ENCODE peak calls at places on chromosomes 16 and 17, in seven cellular contexts. One of them, this sample, is unnamed.
A peak's percentile ranks its signal among the peaks of the same experiment; 100 is the strongest.

GRCh38 chr17:76884995-76885896 is 17.0 kb downstream of the MGAT5B start:
- DNase-seq in thoracic aorta: no peak
- DNase-seq in body of pancreas: no peak
- DNase-seq in cardiac muscle cell: no peak
- DNase-seq in HCT116: no peak
- DNase-seq in tibial artery: no peak
- DNase-seq in Caco-2: no peak
- DNase-seq in this sample: no peak

GRCh38 chr16:57544129-57544653 is 1.7 kb downstream of the ADGRG5 start:
- DNase-seq in thoracic aorta: no peak
- DNase-seq in body of pancreas: no peak
- DNase-seq in cardiac muscle cell: no peak
- DNase-seq in HCT116: no peak
- DNase-seq in tibial artery: no peak
- DNase-seq in Caco-2: no peak
- DNase-seq in this sample: no peak

GRCh38 chr17:50258647-50259483 is 15.4 kb upstream of the TMEM92 start:
- DNase-seq in thoracic aorta: no peak
- DNase-seq in body of pancreas: no peak
- DNase-seq in cardiac muscle cell: no peak
- DNase-seq in HCT116: no peak
- DNase-seq in tibial artery: peak; percentile 36
- DNase-seq in Caco-2: no peak
- DNase-seq in this sample: no peak

GRCh38 chr16:58442547-58442946 is 50.3 kb downstream of the GINS3 start:
- DNase-seq in thoracic aorta: no peak
- DNase-seq in body of pancreas: no peak
- DNase-seq in cardiac muscle cell: no peak
- DNase-seq in HCT116: no peak
- DNase-seq in tibial artery: no peak
- DNase-seq in Caco-2: no peak
- DNase-seq in this sample: no peak

GRCh38 chr17:48599373-48599772 is 5.4 kb downstream of the HOXB6 start:
- DNase-seq in thoracic aorta: no peak
- DNase-seq in body of pancreas: no peak
- DNase-seq in cardiac muscle cell: no peak
- DNase-seq in HCT116: no peak
- DNase-seq in tibial artery: no peak
- DNase-seq in Caco-2: no peak
- DNase-seq in this sample: no peak

GRCh38 chr17:7586673-7587419 is 3.0 kb downstream of the SOX15 start:
- DNase-seq in thoracic aorta: no peak
- DNase-seq in body of pancreas: no peak
- DNase-seq in cardiac muscle cell: peak; percentile 40
- DNase-seq in HCT116: peak; percentile 58
- DNase-seq in tibial artery: no peak
- DNase-seq in Caco-2: peak; percentile 42
- DNase-seq in this sample: no peak

GRCh38 chr16:2518823-2519710 is 1.1 kb upstream of the AMDHD2 start:
- DNase-seq in thoracic aorta: no peak
- DNase-seq in body of pancreas: peak; percentile 42
- DNase-seq in cardiac muscle cell: no peak
- DNase-seq in HCT116: no peak
- DNase-seq in tibial artery: peak; percentile 27
- DNase-seq in Caco-2: no peak
- DNase-seq in this sample: no peak

GRCh38 chr17:62925267-62925836 is 40.7 kb upstream of the TANC2 start:
- DNase-seq in thoracic aorta: no peak
- DNase-seq in body of pancreas: no peak
- DNase-seq in cardiac muscle cell: no peak
- DNase-seq in HCT116: no peak
- DNase-seq in tibial artery: no peak
- DNase-seq in Caco-2: no peak
- DNase-seq in this sample: no peak

GRCh38 chr16:15404792-15405191 is 9.2 kb downstream of the MPV17L start:
- DNase-seq in thoracic aorta: no peak
- DNase-seq in body of pancreas: no peak
- DNase-seq in cardiac muscle cell: no peak
- DNase-seq in HCT116: no peak
- DNase-seq in tibial artery: peak; percentile 65
- DNase-seq in Caco-2: no peak
- DNase-seq in this sample: no peak

GRCh38 chr16:66741131-66741900 is 10.1 kb downstream of the DYNC1LI2 start:
- DNase-seq in thoracic aorta: peak; percentile 83
- DNase-seq in body of pancreas: peak; percentile 95
- DNase-seq in cardiac muscle cell: no peak
- DNase-seq in HCT116: peak; percentile 48
- DNase-seq in tibial artery: peak; percentile 95
- DNase-seq in Caco-2: no peak
- DNase-seq in this sample: peak; percentile 83

GRCh38 chr17:79054200-79054599 is 20.4 kb upstream of the ENGASE start:
- DNase-seq in thoracic aorta: no peak
- DNase-seq in body of pancreas: no peak
- DNase-seq in cardiac muscle cell: no peak
- DNase-seq in HCT116: peak; percentile 32
- DNase-seq in tibial artery: no peak
- DNase-seq in Caco-2: no peak
- DNase-seq in this sample: no peak

GRCh38 chr16:2964416-2965223 is 545 bp downstream of the KREMEN2 start:
- DNase-seq in thoracic aorta: no peak
- DNase-seq in body of pancreas: no peak
- DNase-seq in cardiac muscle cell: peak; percentile 86
- DNase-seq in HCT116: peak; percentile 76
- DNase-seq in tibial artery: no peak
- DNase-seq in Caco-2: peak; percentile 91
- DNase-seq in this sample: no peak

GRCh38 chr17:10888858-10889257 is 51.0 kb upstream of the PIRT start:
- DNase-seq in thoracic aorta: no peak
- DNase-seq in body of pancreas: no peak
- DNase-seq in cardiac muscle cell: no peak
- DNase-seq in HCT116: no peak
- DNase-seq in tibial artery: no peak
- DNase-seq in Caco-2: no peak
- DNase-seq in this sample: no peak

GRCh38 chr17:37413875-37414519 is 7.3 kb downstream of the TADA2A start:
- DNase-seq in thoracic aorta: no peak
- DNase-seq in body of pancreas: no peak
- DNase-seq in cardiac muscle cell: no peak
- DNase-seq in HCT116: no peak
- DNase-seq in tibial artery: no peak
- DNase-seq in Caco-2: peak; percentile 24
- DNase-seq in this sample: no peak

GRCh38 chr17:48552453-48553189 is 7.7 kb upstream of the HOXB2 start:
- DNase-seq in thoracic aorta: no peak
- DNase-seq in body of pancreas: no peak
- DNase-seq in cardiac muscle cell: no peak
- DNase-seq in HCT116: no peak
- DNase-seq in tibial artery: no peak
- DNase-seq in Caco-2: no peak
- DNase-seq in this sample: no peak

GRCh38 chr17:60451965-60452364 is 29.7 kb downstream of the CHCT1 start:
- DNase-seq in thoracic aorta: no peak
- DNase-seq in body of pancreas: no peak
- DNase-seq in cardiac muscle cell: no peak
- DNase-seq in HCT116: no peak
- DNase-seq in tibial artery: no peak
- DNase-seq in Caco-2: no peak
- DNase-seq in this sample: no peak

GRCh38 chr17:8382052-8382879 is 727 bp downstream of the RPL26 start:
- DNase-seq in thoracic aorta: no peak
- DNase-seq in body of pancreas: no peak
- DNase-seq in cardiac muscle cell: no peak
- DNase-seq in HCT116: no peak
- DNase-seq in tibial artery: no peak
- DNase-seq in Caco-2: no peak
- DNase-seq in this sample: no peak

GRCh38 chr17:13244511-13244910 is 226.7 kb upstream of the ELAC2 start:
- DNase-seq in thoracic aorta: no peak
- DNase-seq in body of pancreas: no peak
- DNase-seq in cardiac muscle cell: no peak
- DNase-seq in HCT116: no peak
- DNase-seq in tibial artery: no peak
- DNase-seq in Caco-2: no peak
- DNase-seq in this sample: no peak

GRCh38 chr16:59432934-59433333 is 698.8 kb upstream of the GOT2 start:
- DNase-seq in thoracic aorta: no peak
- DNase-seq in body of pancreas: no peak
- DNase-seq in cardiac muscle cell: no peak
- DNase-seq in HCT116: no peak
- DNase-seq in tibial artery: no peak
- DNase-seq in Caco-2: no peak
- DNase-seq in this sample: no peak

GRCh38 chr17:72411124-72411563 is 290.3 kb downstream of the SOX9 start:
- DNase-seq in thoracic aorta: no peak
- DNase-seq in body of pancreas: peak; percentile 59
- DNase-seq in cardiac muscle cell: no peak
- DNase-seq in HCT116: no peak
- DNase-seq in tibial artery: no peak
- DNase-seq in Caco-2: no peak
- DNase-seq in this sample: peak; percentile 84

GRCh38 chr17:3485481-3486068 is 9.8 kb downstream of the ASPA start:
- DNase-seq in thoracic aorta: no peak
- DNase-seq in body of pancreas: peak; percentile 49
- DNase-seq in cardiac muscle cell: no peak
- DNase-seq in HCT116: no peak
- DNase-seq in tibial artery: no peak
- DNase-seq in Caco-2: peak; percentile 17
- DNase-seq in this sample: no peak

GRCh38 chr16:80100846-80101451 is 439.8 kb upstream of the DYNLRB2 start:
- DNase-seq in thoracic aorta: no peak
- DNase-seq in body of pancreas: no peak
- DNase-seq in cardiac muscle cell: no peak
- DNase-seq in HCT116: no peak
- DNase-seq in tibial artery: no peak
- DNase-seq in Caco-2: no peak
- DNase-seq in this sample: no peak

GRCh38 chr16:73176577-73177013 is 128.7 kb upstream of the ZFHX3 start:
- DNase-seq in thoracic aorta: no peak
- DNase-seq in body of pancreas: no peak
- DNase-seq in cardiac muscle cell: peak; percentile 25
- DNase-seq in HCT116: peak; percentile 48
- DNase-seq in tibial artery: no peak
- DNase-seq in Caco-2: peak; percentile 34
- DNase-seq in this sample: peak; percentile 57

GRCh38 chr16:62240722-62241121 is 204.5 kb upstream of the CDH8 start:
- DNase-seq in thoracic aorta: no peak
- DNase-seq in body of pancreas: no peak
- DNase-seq in cardiac muscle cell: no peak
- DNase-seq in HCT116: no peak
- DNase-seq in tibial artery: no peak
- DNase-seq in Caco-2: no peak
- DNase-seq in this sample: no peak

GRCh38 chr16:57862698-57863433 is 60.6 kb upstream of the KIFC3 start:
- DNase-seq in thoracic aorta: no peak
- DNase-seq in body of pancreas: no peak
- DNase-seq in cardiac muscle cell: peak; percentile 48
- DNase-seq in HCT116: no peak
- DNase-seq in tibial artery: no peak
- DNase-seq in Caco-2: peak; percentile 86
- DNase-seq in this sample: no peak

GRCh38 chr16:56742030-56742984 is 12.4 kb downstream of the NUP93 start:
- DNase-seq in thoracic aorta: no peak
- DNase-seq in body of pancreas: no peak
- DNase-seq in cardiac muscle cell: no peak
- DNase-seq in HCT116: peak; percentile 22
- DNase-seq in tibial artery: no peak
- DNase-seq in Caco-2: peak; percentile 50
- DNase-seq in this sample: peak; percentile 70

GRCh38 chr17:21019976-21020575 is 22.7 kb downstream of the USP22 start:
- DNase-seq in thoracic aorta: no peak
- DNase-seq in body of pancreas: no peak
- DNase-seq in cardiac muscle cell: no peak
- DNase-seq in HCT116: no peak
- DNase-seq in tibial artery: no peak
- DNase-seq in Caco-2: peak; percentile 66
- DNase-seq in this sample: no peak

GRCh38 chr17:57924677-57925076 is 30.5 kb downstream of the CUEDC1 start:
- DNase-seq in thoracic aorta: no peak
- DNase-seq in body of pancreas: no peak
- DNase-seq in cardiac muscle cell: no peak
- DNase-seq in HCT116: no peak
- DNase-seq in tibial artery: no peak
- DNase-seq in Caco-2: no peak
- DNase-seq in this sample: no peak

GRCh38 chr17:17964710-17965109 is 7.5 kb downstream of the TOM1L2 start:
- DNase-seq in thoracic aorta: no peak
- DNase-seq in body of pancreas: no peak
- DNase-seq in cardiac muscle cell: no peak
- DNase-seq in HCT116: no peak
- DNase-seq in tibial artery: no peak
- DNase-seq in Caco-2: no peak
- DNase-seq in this sample: no peak

GRCh38 chr17:39704821-39705551 is 5.1 kb downstream of the ERBB2 start:
- DNase-seq in thoracic aorta: peak; percentile 30
- DNase-seq in body of pancreas: no peak
- DNase-seq in cardiac muscle cell: peak; percentile 61
- DNase-seq in HCT116: no peak
- DNase-seq in tibial artery: peak; percentile 58
- DNase-seq in Caco-2: no peak
- DNase-seq in this sample: no peak
- TF ChIP-seq CTCF in thoracic aorta: peak; percentile 65
- TF ChIP-seq CTCF in body of pancreas: no peak
- TF ChIP-seq CTCF in cardiac muscle cell: peak; percentile 24
- TF ChIP-seq CTCF in HCT116: no peak
- TF ChIP-seq CTCF in tibial artery: peak; percentile 53
- TF ChIP-seq CTCF in Caco-2: no peak
- TF ChIP-seq CTCF in this sample: peak; percentile 18

GRCh38 chr16:22078656-22079055 is 13.7 kb upstream of the VWA3A start:
- DNase-seq in thoracic aorta: no peak
- DNase-seq in body of pancreas: no peak
- DNase-seq in cardiac muscle cell: no peak
- DNase-seq in HCT116: no peak
- DNase-seq in tibial artery: no peak
- DNase-seq in Caco-2: no peak
- DNase-seq in this sample: no peak
- H3K27me3 ChIP-seq in thoracic aorta: no peaks in the 10 kb centered on the region
- H3K27me3 ChIP-seq in body of pancreas: no peaks in the 10 kb centered on the region
- H3K27me3 ChIP-seq in cardiac muscle cell: no peaks in the 10 kb centered on the region
- H3K27me3 ChIP-seq in HCT116: no peaks in the 10 kb centered on the region
- H3K27me3 ChIP-seq in tibial artery: no peaks in the 10 kb centered on the region
- H3K27me3 ChIP-seq in Caco-2: no peaks in the 10 kb centered on the region
- H3K27me3 ChIP-seq in this sample: no peaks in the 10 kb centered on the region

GRCh38 chr16:20260215-20261009 is 66.9 kb downstream of the GP2 start:
- DNase-seq in thoracic aorta: no peak
- DNase-seq in body of pancreas: no peak
- DNase-seq in cardiac muscle cell: no peak
- DNase-seq in HCT116: no peak
- DNase-seq in tibial artery: no peak
- DNase-seq in Caco-2: no peak
- DNase-seq in this sample: no peak
- TF ChIP-seq CTCF in thoracic aorta: no peak
- TF ChIP-seq CTCF in body of pancreas: no peak
- TF ChIP-seq CTCF in cardiac muscle cell: no peak
- TF ChIP-seq CTCF in HCT116: no peak
- TF ChIP-seq CTCF in tibial artery: no peak
- TF ChIP-seq CTCF in Caco-2: peak; percentile 10
- TF ChIP-seq CTCF in this sample: no peak

DNA sequence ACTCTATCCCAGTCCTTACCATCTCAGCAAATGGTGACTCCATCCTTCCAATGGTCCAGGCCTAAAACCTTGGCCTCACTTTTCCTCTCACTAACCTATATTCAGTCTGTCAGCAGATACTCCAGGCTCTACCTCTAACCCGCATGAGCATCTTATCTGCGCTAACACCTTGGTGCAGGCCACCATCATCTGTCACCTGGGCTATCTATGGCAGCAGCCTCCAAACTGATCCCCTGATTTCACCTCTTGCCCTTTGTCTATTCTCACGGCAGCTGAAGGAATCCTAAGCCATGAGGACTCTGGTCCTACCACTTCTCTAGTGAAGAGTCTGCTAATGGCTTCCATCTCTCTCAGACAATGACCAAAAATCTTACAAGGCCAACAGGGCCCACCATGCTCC is 57.9 kb upstream of the CCL1 start:
- DNase-seq in thoracic aorta: no peak
- DNase-seq in body of pancreas: no peak
- DNase-seq in cardiac muscle cell: no peak
- DNase-seq in HCT116: no peak
- DNase-seq in tibial artery: no peak
- DNase-seq in Caco-2: no peak
- DNase-seq in this sample: no peak
- H3K27me3 ChIP-seq in thoracic aorta: no peaks in the 10 kb centered on the region
- H3K27me3 ChIP-seq in body of pancreas: peaks cover 8% of the 10 kb centered on the region
- H3K27me3 ChIP-seq in cardiac muscle cell: peaks cover 60% of the 10 kb centered on the region
- H3K27me3 ChIP-seq in HCT116: peaks cover 42% of the 10 kb centered on the region
- H3K27me3 ChIP-seq in tibial artery: no peaks in the 10 kb centered on the region
- H3K27me3 ChIP-seq in Caco-2: peaks cover 3% of the 10 kb centered on the region
- H3K27me3 ChIP-seq in this sample: peaks cover 17% of the 10 kb centered on the region

This sample was measured in kidney epithelial cell.